ENCODE peak calls at places on chromosomes 7 and 10, in five cellular contexts. W is G401, I is NCI-H748 treated with DMSO at 0.1 percent for 48 hours, C is HL-60, F is fibroblast of villous mesenchyme. Z is an unnamed sample.

GRCh38 chr7:155213385-155213784 is 84.3 kb upstream of the INSIG1 start:
- DNase-seq in I (no peak), C (no peak), W (no peak), F (no peak), Z (no peak)

GRCh38 chr7:134669388-134669787 is 22.7 kb downstream of the BPGM start:
- DNase-seq in C (no peak), I (no peak), F (no peak), W (no peak), Z (no peak)

GRCh38 chr10:63267414-63268138 is 134.4 kb downstream of the NRBF2 start:
- DNase-seq in F (peak; percentile 90), I (no peak), W (peak; percentile 63), C (peak; percentile 34), Z (peak; percentile 88)

GRCh38 chr7:106112118-106112971 is at the start of gene SYPL1:
- DNase-seq in C (peak; percentile 93), F (peak; percentile 93), I (peak; percentile 79), W (peak; percentile 84), Z (peak; percentile 95)

GRCh38 chr10:127486355-127486754 is 62.8 kb upstream of the NPS start:
- DNase-seq in C (no peak), W (no peak), I (no peak), F (no peak), Z (no peak)

GRCh38 chr10:61633665-61634064 is 29.1 kb upstream of the CABCOCO1 start:
- DNase-seq in W (no peak), C (no peak), I (no peak), F (peak; percentile 60), Z (peak; percentile 65)

GRCh38 chr10:130889780-130890179 is 421.7 kb downstream of the TCERG1L start:
- DNase-seq in W (no peak), I (no peak), F (no peak), C (no peak), Z (no peak)

GRCh38 chr10:6607187-6607586 is 27.1 kb upstream of the PRKCQ start:
- DNase-seq in F (no peak), I (no peak), C (no peak), W (no peak), Z (no peak)

GRCh38 chr10:79350407-79351154 is 3.3 kb downstream of the PPIF start:
- DNase-seq in C (no peak), F (no peak), W (no peak), I (no peak), Z (no peak)

GRCh38 chr10:35352508-35352907 is 16.2 kb downstream of the CCNY start:
- DNase-seq in W (no peak), I (no peak), F (no peak), C (no peak), Z (no peak)

GRCh38 chr10:78175444-78175843 is 141.8 kb downstream of the RPS24 start:
- DNase-seq in F (no peak), C (no peak), W (no peak), I (no peak), Z (no peak)

GRCh38 chr10:52469970-52470705 is 156.1 kb downstream of the DKK1 start:
- DNase-seq in I (no peak), W (no peak), F (no peak), C (no peak), Z (no peak)

GRCh38 chr7:150450491-150450992 is at the start of gene GIMAP8:
- DNase-seq in I (no peak), F (no peak), C (peak; percentile 29), W (peak; percentile 8), Z (no peak)

GRCh38 chr7:86687831-86688230 is 44.1 kb downstream of the GRM3 start:
- DNase-seq in F (no peak), W (no peak), I (no peak), C (no peak), Z (no peak)

GRCh38 chr10:16116404-16117304 is 256.3 kb upstream of the MINDY3 start:
- DNase-seq in I (peak; percentile 32), W (peak; percentile 24), C (peak; percentile 1), F (peak; percentile 2), Z (peak; percentile 22)

GRCh38 chr10:88840104-88840503 is 11.5 kb downstream of the ANKRD22 start:
- DNase-seq in W (no peak), C (no peak), I (no peak), F (no peak), Z (no peak)

GRCh38 chr7:101428093-101428866 is 65.6 kb downstream of the COL26A1 start:
- DNase-seq in W (no peak), I (no peak), C (no peak), F (no peak), Z (no peak)

GRCh38 chr7:73746378-73746777 is 7.8 kb upstream of the ABHD11 start:
- DNase-seq in I (no peak), C (no peak), W (peak; percentile 98), F (no peak), Z (no peak)

GRCh38 chr7:131436384-131436783 is 108.7 kb downstream of the MKLN1 start:
- DNase-seq in C (no peak), I (no peak), F (peak; percentile 25), W (no peak), Z (no peak)

GRCh38 chr10:96655577-96656213 is 64.6 kb downstream of the PIK3AP1 start:
- DNase-seq in I (no peak), W (no peak), C (peak; percentile 86), F (no peak), Z (no peak)

GRCh38 chr7:22357311-22358175 is 589 bp upstream of the RAPGEF5 start:
- DNase-seq in W (peak; percentile 51), F (peak; percentile 4), I (peak; percentile 59), C (no peak), Z (no peak)

GRCh38 chr10:34731885-34732701 is 83.0 kb downstream of the PARD3 start:
- DNase-seq in I (no peak), W (no peak), F (peak; percentile 56), C (no peak), Z (peak; percentile 50)

GRCh38 chr10:103676058-103676785 is 179.2 kb downstream of the SH3PXD2A start:
- DNase-seq in W (no peak), I (no peak), F (peak; percentile 94), C (no peak), Z (peak; percentile 82)

GRCh38 chr7:158538156-158538946 is 49.3 kb downstream of the PTPRN2 start:
- DNase-seq in F (no peak), C (no peak), W (no peak), I (no peak), Z (no peak)

GRCh38 chr7:107147464-107148214 is 21.2 kb upstream of the HBP1 start:
- DNase-seq in I (peak; percentile 7), F (peak; percentile 44), W (peak; percentile 60), C (peak; percentile 7), Z (peak; percentile 76)

GRCh38 chr10:118729641-118730258 is 25.0 kb downstream of the CACUL1 start:
- DNase-seq in C (peak; percentile 78), F (no peak), W (no peak), I (no peak), Z (no peak)

GRCh38 chr7:55086413-55087201 is 67.8 kb downstream of the EGFR start:
- DNase-seq in F (peak; percentile 83), I (peak; percentile 24), W (no peak), C (no peak), Z (peak; percentile 79)

GRCh38 chr10:123270221-123270620 is 116.0 kb downstream of the BUB3 start:
- DNase-seq in C (no peak), I (no peak), F (peak; percentile 5), W (no peak), Z (peak; percentile 29)

GRCh38 chr7:69359003-69359555 is 239.2 kb upstream of the AUTS2 start:
- DNase-seq in C (no peak), I (no peak), W (no peak), F (no peak), Z (peak; percentile 35)

GRCh38 chr10:806451-807162 is 117.1 kb upstream of the DIP2C start:
- DNase-seq in W (no peak), F (no peak), C (no peak), I (no peak), Z (no peak)

GRCh38 chr10:33706191-33706590 is 371.7 kb upstream of the NRP1 start:
- DNase-seq in W (no peak), I (no peak), F (peak; percentile 66), C (no peak), Z (peak; percentile 61)

GRCh38 chr7:74364061-74364460 is 74.9 kb downstream of the CLIP2 start:
- DNase-seq in C (no peak), F (no peak), I (no peak), W (no peak), Z (no peak)

GRCh38 chr7:102859084-102859798 is 53.6 kb upstream of the LRRC17 start:
- DNase-seq in F (peak; percentile 40), C (no peak), I (no peak), W (no peak), Z (no peak)

GRCh38 chr7:1873421-1873820 is 203.3 kb downstream of the ELFN1 start:
- DNase-seq in F (no peak), W (no peak), C (no peak), I (no peak), Z (no peak)

GRCh38 chr7:106615808-106616691 is 44.9 kb downstream of the CCDC71L start:
- DNase-seq in I (no peak), W (no peak), F (no peak), C (no peak), Z (no peak)

GRCh38 chr10:98486421-98486820 is 39.7 kb upstream of the HPS1 start:
- DNase-seq in F (peak; percentile 74), W (no peak), I (no peak), C (no peak), Z (no peak)

GRCh38 chr7:75966209-75966961 is 28.0 kb downstream of the TMEM120A start:
- DNase-seq in W (no peak), I (no peak), F (peak; percentile 76), C (no peak), Z (peak; percentile 25)

GRCh38 chr7:1104514-1105179 is 16.7 kb downstream of the GPER1 start:
- DNase-seq in F (no peak), I (no peak), C (no peak), W (no peak), Z (no peak)

GRCh38 chr7:155791836-155792235 is 20.4 kb downstream of the SHH start:
- DNase-seq in F (peak; percentile 15), C (no peak), I (no peak), W (no peak), Z (no peak)

GRCh38 chr10:53406532-53406931 is 633.9 kb upstream of the MBL2 start:
- DNase-seq in C (no peak), F (no peak), W (no peak), I (no peak), Z (no peak)

Z was measured in adipocyte.